ENCODE peak calls at places on chromosome 20, in four cellular contexts. I is H54; K is heart left ventricle; N is stimulated activated naive B cell treated with anti-CD40 and anti-IgM and Interleukin-4, amounts not matched to agents 10 μg/mL and 1 μg/mL and 100 μg/mL, for 72 hours. F is an unnamed sample.

GRCh38 chr20:17617212-17617867 is 47.5 kb downstream of the DSTN start:
- DNase-seq in N (no peak), I (peak), K (no peak), F (peak)

GRCh38 chr20:40589581-40589980 is 99.5 kb downstream of the MAFB start:
- DNase-seq in N (no peak), I (no peak), K (no peak), F (no peak)

GRCh38 chr20:61804896-61805295 is 260.8 kb downstream of the TAF4 start:
- DNase-seq in I (no peak), K (no peak), N (no peak), F (no peak)

GRCh38 chr20:37841389-37841788 is 61.5 kb upstream of the VSTM2L start:
- DNase-seq in K (no peak), I (no peak), N (no peak), F (no peak)

GRCh38 chr20:10637062-10637559 is 36.7 kb downstream of the JAG1 start:
- DNase-seq in K (peak), I (no peak), N (no peak), F (no peak)

GRCh38 chr20:1174787-1175186 is 10.0 kb downstream of the TMEM74B start:
- DNase-seq in N (no peak), K (no peak), I (no peak), F (no peak)

GRCh38 chr20:46638367-46639274 is 12.6 kb downstream of the SLC13A3 start:
- DNase-seq in N (no peak), I (no peak), K (no peak), F (no peak)

GRCh38 chr20:37142708-37143107 is 36.4 kb upstream of the RPN2 start:
- DNase-seq in I (peak), K (no peak), N (no peak), F (no peak)

GRCh38 chr20:43752561-43753301 is 25.9 kb upstream of the GTSF1L start:
- DNase-seq in N (peak), K (peak), I (peak), F (no peak)

GRCh38 chr20:32877507-32877906 is 18.8 kb downstream of the EFCAB8 start:
- DNase-seq in K (no peak), N (no peak), I (no peak), F (no peak)

GRCh38 chr20:19817017-19817416 is 59.0 kb downstream of the RIN2 start:
- DNase-seq in N (no peak), I (peak), K (peak), F (no peak)

GRCh38 chr20:59724457-59725366 is 120.4 kb downstream of the PHACTR3 start:
- DNase-seq in I (no peak), N (no peak), K (no peak), F (no peak)

GRCh38 chr20:57043091-57043490 is 223.3 kb downstream of the BMP7 start:
- DNase-seq in I (no peak), N (no peak), K (no peak), F (no peak)

GRCh38 chr20:41030536-41031242 is 2.1 kb downstream of the TOP1 start:
- DNase-seq in K (no peak), I (no peak), N (no peak), F (no peak)

GRCh38 chr20:35034150-35034549 is 58.5 kb downstream of the TRPC4AP start:
- DNase-seq in I (no peak), K (no peak), N (no peak), F (no peak)

GRCh38 chr20:63086421-63087235 is 79.9 kb upstream of the BHLHE23 start:
- DNase-seq in K (no peak), I (no peak), N (no peak), F (no peak)

GRCh38 chr20:63740070-63740500 is 509 bp downstream of the SLC2A4RG start:
- DNase-seq in I (peak), N (no peak), K (no peak), F (peak)

GRCh38 chr20:57871237-57871632 is 161.4 kb upstream of the PMEPA1 start:
- DNase-seq in N (no peak), I (no peak), K (no peak), F (no peak)

GRCh38 chr20:63366658-63367360 is 5.7 kb upstream of the CHRNA4 start:
- DNase-seq in K (no peak), I (no peak), N (no peak), F (no peak)

GRCh38 chr20:41440882-41441281 is 74.3 kb upstream of the EMILIN3 start:
- DNase-seq in N (no peak), I (no peak), K (no peak), F (no peak)

GRCh38 chr20:16405254-16405653 is 168.0 kb downstream of the KIF16B start:
- DNase-seq in K (no peak), N (no peak), I (no peak), F (no peak)

GRCh38 chr20:23634985-23635767 is 2.6 kb downstream of the CST3 start:
- DNase-seq in K (peak), I (no peak), N (no peak), F (no peak)

GRCh38 chr20:41334452-41335421 is 5.9 kb upstream of the LPIN3 start:
- DNase-seq in N (no peak), K (no peak), I (no peak), F (no peak)

GRCh38 chr20:25281541-25281991 is 33.7 kb downstream of the PYGB start:
- DNase-seq in I (no peak), K (no peak), N (peak), F (peak)

GRCh38 chr20:11544029-11544678 is 373.5 kb upstream of the BTBD3 start:
- DNase-seq in I (peak), N (no peak), K (no peak), F (peak)

GRCh38 chr20:59004763-59005522 is 2.1 kb downstream of the CTSZ start:
- DNase-seq in I (no peak), N (peak), K (peak), F (no peak)